ENCODE peak calls at places on chromosomes 3 and 15, in four cellular contexts. One of them, this sample, is unnamed.

GRCh38 chr15:92603743-92604470 is 51.7 kb downstream of the FAM174B start:
- DNase-seq in cerebellar nuclear complex: no peak
- DNase-seq in NCI-H774: no peak
- DNase-seq in cerebellar cortex: no peak
- DNase-seq in this sample: no peak

GRCh38 chr3:128432301-128432897 is 34.3 kb downstream of the DNAJB8 start:
- DNase-seq in cerebellar nuclear complex: no peak
- DNase-seq in NCI-H774: peak; percentile 61
- DNase-seq in cerebellar cortex: no peak
- DNase-seq in this sample: no peak

GRCh38 chr3:71208273-71209095 is 375.0 kb downstream of the FOXP1 start:
- DNase-seq in cerebellar nuclear complex: no peak
- DNase-seq in NCI-H774: peak; percentile 81
- DNase-seq in cerebellar cortex: no peak
- DNase-seq in this sample: peak; percentile 81

GRCh38 chr3:18657858-18658820 is 233.0 kb upstream of the SATB1 start:
- DNase-seq in cerebellar nuclear complex: no peak
- DNase-seq in NCI-H774: no peak
- DNase-seq in cerebellar cortex: no peak
- DNase-seq in this sample: no peak

GRCh38 chr3:197376020-197376419 is 77.6 kb upstream of the DLG1 start:
- DNase-seq in cerebellar nuclear complex: no peak
- DNase-seq in NCI-H774: no peak
- DNase-seq in cerebellar cortex: no peak
- DNase-seq in this sample: no peak

GRCh38 chr3:52429779-52430415 is 15.0 kb downstream of the SEMA3G start:
- DNase-seq in cerebellar nuclear complex: no peak
- DNase-seq in NCI-H774: no peak
- DNase-seq in cerebellar cortex: no peak
- DNase-seq in this sample: no peak

GRCh38 chr15:43465105-43465504 is 27.9 kb downstream of the TP53BP1 start:
- DNase-seq in cerebellar nuclear complex: no peak
- DNase-seq in NCI-H774: no peak
- DNase-seq in cerebellar cortex: no peak
- DNase-seq in this sample: no peak

GRCh38 chr15:67863442-67863987 is 23.7 kb upstream of the RNU6-1 start:
- DNase-seq in cerebellar nuclear complex: peak; percentile 30
- DNase-seq in NCI-H774: peak; percentile 79
- DNase-seq in cerebellar cortex: peak; percentile 74
- DNase-seq in this sample: peak; percentile 61

GRCh38 chr3:41746215-41746614 is 215.7 kb downstream of the ULK4 start:
- DNase-seq in cerebellar nuclear complex: no peak
- DNase-seq in NCI-H774: no peak
- DNase-seq in cerebellar cortex: no peak
- DNase-seq in this sample: no peak

This sample was measured in COR-L47.